ENCODE peak calls at places on chromosomes 6 and 20, in four cellular contexts. S, V, J and A are unnamed samples.

GRCh38 chr20:40173877-40174276 is 515.2 kb downstream of the MAFB start:
- DNase-seq in V (no peak), S (no peak), J (no peak), A (no peak)

GRCh38 chr6:45116714-45117410 is 211.3 kb upstream of the RUNX2 start:
- DNase-seq in S (no peak), J (no peak), V (no peak), A (no peak)

GRCh38 chr6:143271024-143271423 is 179.5 kb downstream of the ADAT2 start:
- DNase-seq in J (peak), S (no peak), V (no peak), A (no peak)

GRCh38 chr6:74631558-74631957 is 574.3 kb downstream of the COL12A1 start:
- DNase-seq in S (no peak), V (no peak), J (no peak), A (no peak)

GRCh38 chr6:14550817-14551216 is 433.2 kb downstream of the CD83 start:
- DNase-seq in J (no peak), S (no peak), V (no peak), A (no peak)

GRCh38 chr20:4573564-4574355 is 147.9 kb upstream of the PRND start:
- DNase-seq in S (peak), J (no peak), V (no peak), A (no peak)

GRCh38 chr20:63280929-63281545 is 8.4 kb downstream of the ARFGAP1 start:
- DNase-seq in S (peak), J (no peak), V (no peak), A (no peak)

GRCh38 chr20:2283706-2284423 is 11.9 kb upstream of the TGM3 start:
- DNase-seq in J (no peak), V (no peak), S (no peak), A (no peak)

GRCh38 chr20:32358883-32359632 is 927 bp downstream of the ASXL1 start:
- DNase-seq in V (peak), J (peak), S (peak), A (peak)

GRCh38 chr6:1390805-1391511 is 1.6 kb downstream of the FOXF2 start:
- DNase-seq in V (peak), S (no peak), J (no peak), A (no peak)

GRCh38 chr20:38216201-38216600 is 44.3 kb downstream of the KIAA1755 start:
- DNase-seq in J (no peak), V (no peak), S (no peak), A (no peak)

GRCh38 chr6:46932526-46932925 is 10.8 kb upstream of the ADGRF5 start:
- DNase-seq in S (no peak), J (no peak), V (no peak), A (no peak)

GRCh38 chr6:128112494-128112893 is 211.6 kb upstream of the THEMIS start:
- DNase-seq in V (no peak), J (no peak), S (no peak), A (no peak)

GRCh38 chr6:128114164-128114563 is 213.3 kb upstream of the THEMIS start:
- DNase-seq in S (no peak), J (no peak), V (no peak), A (no peak)

GRCh38 chr6:128111096-128111495 is 210.2 kb upstream of the THEMIS start:
- DNase-seq in S (no peak), V (no peak), J (no peak), A (no peak)
- TF ChIP-seq HDAC2 in S (no peak), V (no peak), J (no peak), A (no peak)

GRCh38 chr6:31815025-31815838 is at the start of the genes HSPA1A and HSPA1L:
- DNase-seq in S (peak), V (peak), J (peak), A (peak)
- TF ChIP-seq HDAC2 in S (no peak), V (no peak), J (no peak), A (peak)

GRCh38 chr20:53800883-53801604 is 207.4 kb upstream of the ZNF217 start:
- DNase-seq in J (peak), S (no peak), V (no peak), A (peak)
- TF ChIP-seq HDAC2 in J (peak), S (no peak), V (no peak), A (no peak)

DNA sequence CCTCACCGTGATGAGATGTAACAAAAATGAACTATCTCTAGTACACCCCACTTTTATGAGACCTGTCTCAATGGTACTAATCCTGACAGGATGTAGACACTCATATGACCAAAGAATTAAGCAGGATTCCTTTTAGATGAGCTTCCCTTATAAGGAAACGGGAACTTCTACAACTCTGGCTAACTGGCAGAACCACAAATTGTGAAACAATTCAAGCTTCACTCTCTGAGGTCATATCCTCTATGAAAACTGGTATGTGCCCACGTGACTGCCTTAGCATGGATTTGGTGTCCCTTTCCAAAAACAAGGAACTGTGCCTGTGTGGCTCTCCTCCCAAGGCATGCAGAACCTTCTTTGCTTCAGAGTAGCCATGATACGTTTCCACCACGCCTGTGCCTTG is 14.1 kb upstream of the CPNE5 start:
- DNase-seq in J (no peak), S (no peak), V (no peak), A (no peak)
- TF ChIP-seq HDAC2 in J (no peak), S (no peak), V (no peak), A (no peak)

DNA sequence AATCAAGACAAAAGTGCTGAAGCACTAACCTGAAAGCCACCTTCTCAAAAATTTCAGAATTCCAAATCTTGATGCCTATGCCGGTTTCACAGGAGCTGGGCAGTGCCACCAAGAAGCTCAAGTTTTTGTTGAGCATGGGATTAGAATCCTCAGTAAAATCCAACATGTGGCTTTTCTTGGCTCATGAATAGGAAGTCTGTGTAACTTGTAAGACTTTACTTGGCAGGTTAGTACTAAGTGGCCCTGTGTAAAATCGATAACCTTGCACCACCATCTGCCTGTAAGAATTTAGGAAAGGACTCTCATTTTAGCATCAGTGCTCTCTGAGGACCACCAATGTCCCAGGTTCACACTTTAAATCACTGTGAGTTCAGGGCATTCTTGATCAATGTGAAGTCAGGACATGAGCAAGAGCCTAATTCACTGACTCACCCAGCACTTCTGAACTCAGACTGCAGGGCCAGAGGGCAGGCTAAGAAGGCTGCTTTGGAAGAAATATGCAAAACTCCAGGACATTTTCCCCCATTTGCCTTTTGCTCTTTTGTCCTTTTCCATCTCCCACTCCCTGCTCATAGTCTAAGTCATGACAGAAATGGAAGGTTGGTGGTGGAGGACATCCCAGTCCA is 113.2 kb downstream of the EDN1 start:
- DNase-seq in S (peak), V (no peak), J (no peak), A (no peak)
- TF ChIP-seq HDAC2 in S (no peak), V (no peak), J (no peak), A (no peak)

DNA sequence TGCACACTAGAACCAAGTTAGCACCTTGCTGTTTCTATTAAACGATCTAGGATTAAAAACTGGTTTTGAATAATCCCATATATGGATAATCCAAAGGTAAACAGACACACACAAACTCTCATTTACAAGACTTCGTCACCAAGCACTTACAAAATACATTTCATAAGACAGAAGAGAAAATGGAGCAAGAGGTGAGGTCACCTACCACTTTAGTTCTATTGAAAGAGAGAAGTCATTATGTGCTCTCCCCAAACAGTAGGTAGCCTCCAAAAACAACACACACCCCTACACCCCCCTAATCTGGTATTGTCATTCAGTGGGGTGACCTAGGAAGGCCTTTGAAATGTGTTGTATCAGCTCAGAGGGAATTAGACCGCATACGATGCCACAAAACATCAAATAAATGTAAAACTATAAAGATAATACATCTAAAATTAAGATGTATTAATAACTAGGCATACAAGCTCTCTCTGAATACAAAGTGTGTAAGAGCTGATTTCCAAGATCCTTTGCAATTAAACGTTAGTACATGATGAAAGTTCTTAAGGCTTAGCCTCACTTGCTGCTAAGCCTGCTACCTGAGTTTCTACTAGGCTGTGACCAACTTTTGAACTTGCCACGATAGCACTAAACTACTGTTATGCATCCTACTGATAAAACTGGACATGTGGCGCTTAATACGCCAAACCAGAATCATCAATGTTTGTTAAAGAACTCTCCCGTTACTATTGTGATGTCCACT is 1.6 kb downstream of the SRPK1 start:
- DNase-seq in V (no peak), S (no peak), J (peak), A (no peak)
- TF ChIP-seq HDAC2 in V (no peak), S (no peak), J (no peak), A (no peak)

DNA sequence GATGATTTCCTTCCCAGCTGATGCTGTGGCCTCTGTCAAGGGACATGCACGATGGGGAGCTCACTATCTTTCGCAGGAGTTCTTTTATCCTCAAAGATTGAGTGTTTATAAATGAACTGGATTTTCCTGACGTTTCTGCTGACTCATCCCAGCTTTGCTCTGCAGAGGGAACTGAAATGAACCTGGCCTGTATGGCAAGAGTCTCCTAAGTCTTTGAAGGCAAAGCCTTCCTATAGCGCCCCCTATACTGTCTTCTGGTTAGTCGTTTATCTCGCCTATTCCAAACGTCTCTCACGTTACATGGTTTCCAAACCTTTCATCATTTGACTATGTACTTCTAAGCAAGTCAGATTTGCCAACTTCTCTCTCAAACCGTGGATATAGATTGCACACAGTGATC is 565.3 kb downstream of the KIF16B start:
- DNase-seq in V (no peak), S (no peak), J (no peak), A (peak)
- TF ChIP-seq HDAC2 in V (no peak), S (no peak), J (no peak), A (no peak)

GRCh38 chr20:17849901-17850673 is 118.5 kb downstream of the SNX5 start:
- DNase-seq in J (peak), V (no peak), S (peak), A (no peak)
- TF ChIP-seq HDAC2 in J (no peak), V (no peak), S (no peak), A (no peak)

DNA sequence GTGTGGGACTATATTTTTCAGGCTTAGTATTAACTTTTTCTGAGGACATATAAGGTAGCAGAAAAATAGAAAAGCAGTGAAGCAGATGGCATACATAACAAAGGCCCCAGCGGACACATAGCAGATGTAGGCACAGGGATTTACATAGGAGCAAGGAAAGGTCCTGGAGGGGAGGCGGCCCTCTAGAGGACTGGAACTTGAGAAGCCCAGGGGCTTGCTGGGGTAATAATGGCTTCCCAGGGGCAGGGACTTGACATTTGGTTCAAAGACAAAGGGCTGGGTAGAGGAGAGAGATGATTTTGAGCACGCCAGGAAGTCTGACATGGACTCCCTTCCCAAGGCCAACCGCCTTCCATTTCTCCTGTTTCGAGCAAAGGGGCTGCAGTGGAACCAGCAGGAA is 31.7 kb upstream of the OSTM1 start:
- DNase-seq in V (peak), J (no peak), S (no peak), A (no peak)
- TF ChIP-seq HDAC2 in V (no peak), J (no peak), S (no peak), A (no peak)